ENCODE peak calls at places on chromosomes 7 and 10, in seven cellular contexts. One of them, this sample, is unnamed.

GRCh38 chr10:58797356-58797755 is 284.7 kb downstream of the BICC1 start:
- DNase-seq in caudate nucleus: no peak
- DNase-seq in NAMALWA: no peak
- DNase-seq in GDM1: no peak
- DNase-seq in activated CD4-positive, CD25-positive, alpha-beta regulatory T cell: no peak
- DNase-seq in activated T-helper 9 cell treated with anti-CD3 and anti-CD28 coated beads, Interleukin-2, amount 50 U/mL, for 16 hours: no peak
- DNase-seq in CD8-positive, alpha-beta T cell: no peak
- DNase-seq in this sample: no peak

GRCh38 chr7:2958416-2959342 is 85.0 kb downstream of the CARD11 start:
- DNase-seq in caudate nucleus: no peak
- DNase-seq in NAMALWA: no peak
- DNase-seq in GDM1: no peak
- DNase-seq in activated CD4-positive, CD25-positive, alpha-beta regulatory T cell: no peak
- DNase-seq in activated T-helper 9 cell treated with anti-CD3 and anti-CD28 coated beads, Interleukin-2, amount 50 U/mL, for 16 hours: no peak
- DNase-seq in CD8-positive, alpha-beta T cell: no peak
- DNase-seq in this sample: no peak

GRCh38 chr10:909831-910230 is 21.7 kb downstream of the LARP4B start:
- DNase-seq in caudate nucleus: no peak
- DNase-seq in NAMALWA: no peak
- DNase-seq in GDM1: no peak
- DNase-seq in activated CD4-positive, CD25-positive, alpha-beta regulatory T cell: no peak
- DNase-seq in activated T-helper 9 cell treated with anti-CD3 and anti-CD28 coated beads, Interleukin-2, amount 50 U/mL, for 16 hours: no peak
- DNase-seq in CD8-positive, alpha-beta T cell: no peak
- DNase-seq in this sample: no peak

GRCh38 chr7:124924906-124925305 is 4.7 kb downstream of the POT1 start:
- DNase-seq in caudate nucleus: no peak
- DNase-seq in NAMALWA: no peak
- DNase-seq in GDM1: no peak
- DNase-seq in activated CD4-positive, CD25-positive, alpha-beta regulatory T cell: no peak
- DNase-seq in activated T-helper 9 cell treated with anti-CD3 and anti-CD28 coated beads, Interleukin-2, amount 50 U/mL, for 16 hours: no peak
- DNase-seq in CD8-positive, alpha-beta T cell: no peak
- DNase-seq in this sample: no peak

GRCh38 chr7:69756235-69756634 is 158.0 kb downstream of the AUTS2 start:
- DNase-seq in caudate nucleus: no peak
- DNase-seq in NAMALWA: no peak
- DNase-seq in GDM1: no peak
- DNase-seq in activated CD4-positive, CD25-positive, alpha-beta regulatory T cell: no peak
- DNase-seq in activated T-helper 9 cell treated with anti-CD3 and anti-CD28 coated beads, Interleukin-2, amount 50 U/mL, for 16 hours: no peak
- DNase-seq in CD8-positive, alpha-beta T cell: no peak
- DNase-seq in this sample: no peak

GRCh38 chr7:27999829-28000228 is 180.8 kb downstream of the JAZF1 start:
- DNase-seq in caudate nucleus: no peak
- DNase-seq in NAMALWA: no peak
- DNase-seq in GDM1: no peak
- DNase-seq in activated CD4-positive, CD25-positive, alpha-beta regulatory T cell: no peak
- DNase-seq in activated T-helper 9 cell treated with anti-CD3 and anti-CD28 coated beads, Interleukin-2, amount 50 U/mL, for 16 hours: no peak
- DNase-seq in CD8-positive, alpha-beta T cell: no peak
- DNase-seq in this sample: no peak

GRCh38 chr10:22712959-22713852 is 1.2 kb downstream of the PIP4K2A start:
- DNase-seq in caudate nucleus: no peak
- DNase-seq in NAMALWA: peak; percentile 25
- DNase-seq in GDM1: no peak
- DNase-seq in activated CD4-positive, CD25-positive, alpha-beta regulatory T cell: peak; percentile 31
- DNase-seq in activated T-helper 9 cell treated with anti-CD3 and anti-CD28 coated beads, Interleukin-2, amount 50 U/mL, for 16 hours: peak; percentile 37
- DNase-seq in CD8-positive, alpha-beta T cell: peak; percentile 27
- DNase-seq in this sample: no peak

GRCh38 chr7:20219446-20220292 is 2.5 kb upstream of the MACC1 start:
- DNase-seq in caudate nucleus: no peak
- DNase-seq in NAMALWA: peak; percentile 94
- DNase-seq in GDM1: peak; percentile 99
- DNase-seq in activated CD4-positive, CD25-positive, alpha-beta regulatory T cell: no peak
- DNase-seq in activated T-helper 9 cell treated with anti-CD3 and anti-CD28 coated beads, Interleukin-2, amount 50 U/mL, for 16 hours: no peak
- DNase-seq in CD8-positive, alpha-beta T cell: no peak
- DNase-seq in this sample: peak; percentile 33

GRCh38 chr10:8614054-8614565 is 559.6 kb downstream of the GATA3 start:
- DNase-seq in caudate nucleus: no peak
- DNase-seq in NAMALWA: no peak
- DNase-seq in GDM1: no peak
- DNase-seq in activated CD4-positive, CD25-positive, alpha-beta regulatory T cell: no peak
- DNase-seq in activated T-helper 9 cell treated with anti-CD3 and anti-CD28 coated beads, Interleukin-2, amount 50 U/mL, for 16 hours: no peak
- DNase-seq in CD8-positive, alpha-beta T cell: no peak
- DNase-seq in this sample: no peak

GRCh38 chr7:134891262-134892001 is 94.9 kb upstream of the AGBL3 start:
- DNase-seq in caudate nucleus: no peak
- DNase-seq in NAMALWA: no peak
- DNase-seq in GDM1: no peak
- DNase-seq in activated CD4-positive, CD25-positive, alpha-beta regulatory T cell: no peak
- DNase-seq in activated T-helper 9 cell treated with anti-CD3 and anti-CD28 coated beads, Interleukin-2, amount 50 U/mL, for 16 hours: no peak
- DNase-seq in CD8-positive, alpha-beta T cell: no peak
- DNase-seq in this sample: peak; percentile 66

GRCh38 chr7:151945224-151945623 is 11.0 kb upstream of the GALNTL5 start:
- DNase-seq in caudate nucleus: no peak
- DNase-seq in NAMALWA: no peak
- DNase-seq in GDM1: no peak
- DNase-seq in activated CD4-positive, CD25-positive, alpha-beta regulatory T cell: no peak
- DNase-seq in activated T-helper 9 cell treated with anti-CD3 and anti-CD28 coated beads, Interleukin-2, amount 50 U/mL, for 16 hours: no peak
- DNase-seq in CD8-positive, alpha-beta T cell: no peak
- DNase-seq in this sample: no peak

GRCh38 chr7:100166317-100166940 is 2.0 kb downstream of the GAL3ST4 start:
- DNase-seq in caudate nucleus: no peak
- DNase-seq in NAMALWA: no peak
- DNase-seq in GDM1: no peak
- DNase-seq in activated CD4-positive, CD25-positive, alpha-beta regulatory T cell: peak; percentile 24
- DNase-seq in activated T-helper 9 cell treated with anti-CD3 and anti-CD28 coated beads, Interleukin-2, amount 50 U/mL, for 16 hours: no peak
- DNase-seq in CD8-positive, alpha-beta T cell: no peak
- DNase-seq in this sample: no peak

GRCh38 chr10:10320981-10321380 is 696.7 kb upstream of the CELF2 start:
- DNase-seq in caudate nucleus: no peak
- DNase-seq in NAMALWA: no peak
- DNase-seq in GDM1: no peak
- DNase-seq in activated CD4-positive, CD25-positive, alpha-beta regulatory T cell: no peak
- DNase-seq in activated T-helper 9 cell treated with anti-CD3 and anti-CD28 coated beads, Interleukin-2, amount 50 U/mL, for 16 hours: no peak
- DNase-seq in CD8-positive, alpha-beta T cell: no peak
- DNase-seq in this sample: no peak

GRCh38 chr10:28730031-28730778 is 52.9 kb downstream of the BAMBI start:
- DNase-seq in caudate nucleus: no peak
- DNase-seq in NAMALWA: no peak
- DNase-seq in GDM1: no peak
- DNase-seq in activated CD4-positive, CD25-positive, alpha-beta regulatory T cell: no peak
- DNase-seq in activated T-helper 9 cell treated with anti-CD3 and anti-CD28 coated beads, Interleukin-2, amount 50 U/mL, for 16 hours: no peak
- DNase-seq in CD8-positive, alpha-beta T cell: no peak
- DNase-seq in this sample: no peak

GRCh38 chr7:131276736-131277135 is 50.9 kb upstream of the MKLN1 start:
- DNase-seq in caudate nucleus: no peak
- DNase-seq in NAMALWA: no peak
- DNase-seq in GDM1: no peak
- DNase-seq in activated CD4-positive, CD25-positive, alpha-beta regulatory T cell: no peak
- DNase-seq in activated T-helper 9 cell treated with anti-CD3 and anti-CD28 coated beads, Interleukin-2, amount 50 U/mL, for 16 hours: no peak
- DNase-seq in CD8-positive, alpha-beta T cell: no peak
- DNase-seq in this sample: no peak

GRCh38 chr7:17486835-17487234 is 188.4 kb downstream of the AHR start:
- DNase-seq in caudate nucleus: no peak
- DNase-seq in NAMALWA: no peak
- DNase-seq in GDM1: no peak
- DNase-seq in activated CD4-positive, CD25-positive, alpha-beta regulatory T cell: no peak
- DNase-seq in activated T-helper 9 cell treated with anti-CD3 and anti-CD28 coated beads, Interleukin-2, amount 50 U/mL, for 16 hours: no peak
- DNase-seq in CD8-positive, alpha-beta T cell: no peak
- DNase-seq in this sample: no peak

GRCh38 chr10:29608476-29609301 is 26.1 kb downstream of the SVIL start:
- DNase-seq in caudate nucleus: no peak
- DNase-seq in NAMALWA: no peak
- DNase-seq in GDM1: no peak
- DNase-seq in activated CD4-positive, CD25-positive, alpha-beta regulatory T cell: no peak
- DNase-seq in activated T-helper 9 cell treated with anti-CD3 and anti-CD28 coated beads, Interleukin-2, amount 50 U/mL, for 16 hours: no peak
- DNase-seq in CD8-positive, alpha-beta T cell: no peak
- DNase-seq in this sample: no peak

This sample was measured in amygdala.